ENCODE peak calls at places on chromosomes 3 and 15, in four cellular contexts. V is SJSA1, M is GM23248, G is cardiac muscle cell. J is an unnamed sample. For H3K9me3, the result is how much of the 10 kb centered on the place peaks cover.

GRCh38 chr15:87369269-87369668 is 887.3 kb downstream of the NTRK3 start:
- DNase-seq in M (peak), V (peak), G (peak), J (no peak)

GRCh38 chr3:51982352-51982837 is 940 bp upstream of the ACY1 start:
- DNase-seq in V (no peak), M (peak), G (no peak), J (no peak)

GRCh38 chr15:28891588-28891987 is 5.8 kb downstream of the APBA2 start:
- DNase-seq in V (no peak), M (no peak), G (no peak), J (no peak)

GRCh38 chr15:85667491-85668424 is 127.0 kb downstream of the KLHL25 start:
- DNase-seq in G (peak), V (peak), M (peak), J (peak)

GRCh38 chr3:109784852-109785631 is 447.7 kb upstream of the DPPA4 start:
- DNase-seq in V (no peak), G (no peak), M (no peak), J (no peak)

GRCh38 chr3:189726277-189726676 is 95.1 kb downstream of the TP63 start:
- DNase-seq in V (no peak), M (peak), G (no peak), J (no peak)

GRCh38 chr3:127651516-127652172 is 21.1 kb upstream of the ABTB1 start:
- DNase-seq in G (no peak), V (no peak), M (no peak), J (no peak)

GRCh38 chr3:43531835-43532234 is 90.0 kb downstream of the ANO10 start:
- DNase-seq in V (no peak), M (peak), G (peak), J (no peak)

GRCh38 chr3:190038050-190038631 is 82.6 kb downstream of the P3H2 start:
- DNase-seq in V (peak), G (peak), M (peak), J (peak)

GRCh38 chr15:88913017-88913849 is at the start of gene MFGE8:
- DNase-seq in V (peak), M (peak), G (peak), J (peak)

GRCh38 chr3:36826240-36826639 is 61.9 kb upstream of the DCLK3 start:
- DNase-seq in G (no peak), V (no peak), M (no peak), J (no peak)

GRCh38 chr15:88752501-88752900 is 50.7 kb upstream of the ACAN start:
- DNase-seq in V (no peak), M (no peak), G (no peak), J (no peak)

GRCh38 chr3:99960123-99960878 is 142.6 kb downstream of the CMSS1 start:
- DNase-seq in G (no peak), M (no peak), V (no peak), J (no peak)

GRCh38 chr15:76555247-76555646 is 218.7 kb downstream of the ISL2 start:
- DNase-seq in G (no peak), M (no peak), V (no peak), J (no peak)

GRCh38 chr3:186915808-186916796 is 14.2 kb upstream of the ST6GAL1 start:
- DNase-seq in M (no peak), V (no peak), G (no peak), J (no peak)

GRCh38 chr3:194294199-194294887 is 56.8 kb downstream of the CPN2 start:
- DNase-seq in M (no peak), G (no peak), V (no peak), J (no peak)

GRCh38 chr3:14472471-14473351 is 67.4 kb downstream of the GRIP2 start:
- DNase-seq in V (peak), M (peak), G (peak), J (peak)

GRCh38 chr15:99967841-99968371 is 234.7 kb upstream of the LYSMD4 start:
- DNase-seq in V (no peak), G (peak), M (no peak), J (no peak)

GRCh38 chr15:32849769-32850668 is 132.2 kb downstream of the GREM1 start:
- DNase-seq in V (no peak), G (peak), M (peak), J (no peak)

GRCh38 chr15:49115062-49115461 is 40.3 kb downstream of the COPS2 start:
- DNase-seq in G (peak), V (no peak), M (no peak), J (no peak)

GRCh38 chr3:147049901-147050300 is 356.4 kb downstream of the ZIC4 start:
- DNase-seq in M (peak), G (no peak), V (no peak), J (no peak)

GRCh38 chr3:76753599-76753998 is 286.3 kb upstream of the ROBO2 start:
- DNase-seq in M (peak), V (no peak), G (no peak), J (no peak)

GRCh38 chr3:70742081-70742480 is 429.6 kb upstream of the MDFIC2 start:
- DNase-seq in M (no peak), G (no peak), V (no peak), J (no peak)

GRCh38 chr3:127628788-127629456 is at the start of gene PODXL2:
- DNase-seq in G (peak), M (peak), V (no peak), J (peak)

GRCh38 chr15:41334293-41335120 is 1.8 kb downstream of the NUSAP1 start:
- DNase-seq in M (no peak), V (no peak), G (no peak), J (no peak)
- H3K4me3 ChIP-seq in M (peak), V (peak), G (peak), J (no peak)

GRCh38 chr15:58295637-58296036 is 136.2 kb upstream of the LIPC start:
- DNase-seq in M (no peak), V (no peak), G (no peak), J (no peak)

GRCh38 chr15:58299311-58299850 is 132.4 kb upstream of the LIPC start:
- DNase-seq in V (no peak), M (peak), G (peak), J (no peak)

GRCh38 chr15:58297639-58298038 is 134.2 kb upstream of the LIPC start:
- DNase-seq in G (no peak), M (no peak), V (no peak), J (no peak)

GRCh38 chr15:58296276-58296675 is 135.5 kb upstream of the LIPC start:
- DNase-seq in G (no peak), V (no peak), M (no peak), J (no peak)

DNA sequence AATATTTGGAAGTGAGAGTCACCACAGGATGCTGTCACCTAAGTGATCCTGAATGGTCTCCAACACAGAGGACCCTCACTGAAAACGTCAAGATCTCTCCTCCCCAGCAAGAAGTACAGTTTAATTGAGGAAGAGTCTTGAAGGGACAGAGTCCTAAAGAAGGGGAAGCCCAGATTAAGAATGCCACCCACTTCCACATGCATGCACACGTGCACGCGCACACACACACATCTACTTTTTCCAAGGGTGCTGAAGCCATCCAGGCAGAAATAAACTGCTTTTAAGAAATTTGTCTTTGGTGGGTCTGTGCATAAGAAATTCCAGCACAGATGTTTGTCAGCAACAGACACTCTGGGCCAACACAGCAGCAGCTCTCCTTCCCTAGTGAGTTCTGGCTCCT is 132.9 kb upstream of the LIPC start:
- DNase-seq in V (no peak), G (no peak), M (no peak), J (peak)
- H3K9me3 ChIP-seq in V (under half), G (under half), M (under half), J (under half)

GRCh38 chr15:70063992-70064379 is 33.7 kb downstream of the TLE3 start:
- DNase-seq in M (no peak), G (no peak), V (no peak), J (no peak)

GRCh38 chr15:70064441-70064840 is 33.3 kb downstream of the TLE3 start:
- DNase-seq in V (no peak), M (no peak), G (no peak), J (no peak)

GRCh38 chr15:70062321-70062956 is 35.3 kb downstream of the TLE3 start:
- DNase-seq in G (peak), V (no peak), M (no peak), J (peak)

GRCh38 chr15:70061696-70062270 is 35.9 kb downstream of the TLE3 start:
- DNase-seq in G (no peak), M (no peak), V (no peak), J (no peak)

GRCh38 chr15:70063284-70063991 is 34.3 kb downstream of the TLE3 start:
- DNase-seq in G (no peak), M (no peak), V (no peak), J (no peak)
- H3K4me3 ChIP-seq in G (no peak), M (no peak), V (no peak), J (no peak)

GRCh38 chr15:22239806-22240180 is 159.5 kb downstream of the OR4M2 start:
- DNase-seq in G (no peak), M (no peak), V (no peak), J (no peak)
- H3K9me3 ChIP-seq in G (under half), M (under half), V (under half), J (under half)

GRCh38 chr15:90394074-90394473 is 6.0 kb downstream of the IQGAP1 start:
- DNase-seq in V (no peak), G (no peak), M (no peak), J (no peak)
- H3K4me3 ChIP-seq in V (no peak), G (no peak), M (no peak), J (no peak)

DNA sequence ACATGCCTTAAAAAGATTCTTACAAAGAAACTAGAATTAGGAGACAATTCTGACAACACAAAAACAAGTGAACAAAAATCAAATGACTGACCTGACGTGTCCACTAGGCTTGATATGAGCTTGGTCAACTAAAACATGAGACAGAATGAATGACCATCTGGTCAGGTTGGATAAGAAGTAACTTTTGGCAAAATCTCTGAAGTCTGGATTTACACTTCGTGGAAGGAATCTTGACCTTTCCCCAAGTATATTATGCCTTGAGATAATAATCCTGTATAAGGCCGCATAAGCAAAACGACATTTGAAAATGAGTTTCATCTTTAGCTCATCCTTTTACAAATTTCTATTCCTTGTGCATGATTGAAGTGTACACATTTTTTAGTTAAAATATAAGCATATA is 1.1 kb upstream of the TF start:
- DNase-seq in G (no peak), M (no peak), V (no peak), J (no peak)
- H3K9me3 ChIP-seq in G (under half), M (under half), V (under half), J (under half)

J was measured in right cardiac atrium.